ENCODE peak calls at places on chromosomes 2 and 18, in five cellular contexts. I, W, G, R and V are unnamed samples.

GRCh38 chr2:74391209-74391579 is 11.1 kb upstream of the DCTN1 start:
- DNase-seq in R (no peak), G (no peak), W (no peak), I (no peak), V (no peak)

GRCh38 chr18:79528846-79529245 is 133.1 kb downstream of the NFATC1 start:
- DNase-seq in W (peak), I (peak), R (peak), G (peak), V (peak)

GRCh38 chr2:174784316-174784715 is 20.0 kb upstream of the CHRNA1 start:
- DNase-seq in G (no peak), W (no peak), I (no peak), R (no peak), V (no peak)

GRCh38 chr2:42008241-42008911 is 39.4 kb upstream of the PKDCC start:
- DNase-seq in I (peak), G (no peak), W (no peak), R (no peak), V (no peak)

GRCh38 chr2:7730449-7730848 is 813.2 kb downstream of the RNF144A start:
- DNase-seq in I (no peak), G (no peak), R (no peak), W (no peak), V (no peak)

GRCh38 chr18:79971211-79971952 is 6.9 kb downstream of the HSBP1L1 start:
- DNase-seq in G (no peak), R (no peak), I (no peak), W (no peak), V (no peak)

GRCh38 chr18:27608742-27609141 is 423.6 kb upstream of the CHST9 start:
- DNase-seq in I (peak), G (peak), W (no peak), R (no peak), V (no peak)

GRCh38 chr2:227796044-227796780 is 17.4 kb upstream of the CCL20 start:
- DNase-seq in G (no peak), R (no peak), W (peak), I (no peak), V (no peak)

GRCh38 chr18:13681701-13682100 is 44.7 kb downstream of the FAM210A start:
- DNase-seq in G (no peak), R (no peak), W (no peak), I (no peak), V (no peak)

GRCh38 chr2:48148841-48149240 is 242.5 kb upstream of the FBXO11 start:
- DNase-seq in W (no peak), R (no peak), I (no peak), G (no peak), V (no peak)

GRCh38 chr2:207115715-207116364 is 49.9 kb downstream of the KLF7 start:
- DNase-seq in R (no peak), W (no peak), G (peak), I (peak), V (no peak)

GRCh38 chr18:78983530-78983929 is 3.9 kb downstream of the SALL3 start:
- DNase-seq in I (no peak), R (no peak), W (no peak), G (peak), V (no peak)

GRCh38 chr18:11089931-11090715 is 59.2 kb downstream of the PIEZO2 start:
- DNase-seq in G (no peak), R (no peak), I (no peak), W (no peak), V (no peak)

GRCh38 chr2:189285962-189286648 is 106.5 kb upstream of the COL5A2 start:
- DNase-seq in I (peak), G (no peak), R (peak), W (peak), V (peak)

GRCh38 chr2:54522624-54523281 is 66.6 kb downstream of the SPTBN1 start:
- DNase-seq in R (no peak), G (peak), I (peak), W (peak), V (no peak)

GRCh38 chr18:62778976-62779869 is 63.9 kb downstream of the PHLPP1 start:
- DNase-seq in W (no peak), G (peak), R (no peak), I (no peak), V (no peak)

GRCh38 chr2:206442854-206443734 is at the start of gene ADAM23:
- DNase-seq in I (peak), W (peak), G (peak), R (no peak), V (no peak)

GRCh38 chr18:49135871-49136270 is 185.1 kb upstream of the SMAD7 start:
- DNase-seq in G (peak), W (peak), R (peak), I (peak), V (no peak)

GRCh38 chr2:46686811-46687210 is 207.4 kb downstream of the TMEM247 start:
- DNase-seq in G (no peak), R (no peak), I (no peak), W (no peak), V (no peak)

GRCh38 chr18:3595282-3596273 is 145.6 kb downstream of the TGIF1 start:
- DNase-seq in I (peak), G (no peak), W (peak), R (peak), V (peak)

GRCh38 chr2:46538393-46538792 is 59.0 kb downstream of the TMEM247 start:
- DNase-seq in I (no peak), G (no peak), W (no peak), R (no peak), V (no peak)

GRCh38 chr18:67733094-67733493 is 216.6 kb upstream of the DSEL start:
- DNase-seq in I (peak), W (no peak), R (no peak), G (no peak), V (peak)

GRCh38 chr18:48217306-48218250 is 191.6 kb downstream of the ZBTB7C start:
- DNase-seq in R (no peak), I (no peak), W (no peak), G (no peak), V (no peak)

GRCh38 chr18:32389868-32390267 is 80.8 kb downstream of the GAREM1 start:
- DNase-seq in R (no peak), W (no peak), G (no peak), I (no peak), V (no peak)

GRCh38 chr2:38698604-38699003 is 32.7 kb downstream of the GALM start:
- DNase-seq in R (no peak), I (no peak), W (no peak), G (no peak), V (no peak)

GRCh38 chr18:50473896-50474295 is 86.0 kb upstream of the MAPK4 start:
- DNase-seq in I (no peak), R (no peak), G (no peak), W (no peak), V (no peak)

GRCh38 chr2:100205128-100205527 is 62.7 kb upstream of the AFF3 start:
- DNase-seq in R (no peak), I (no peak), W (no peak), G (no peak), V (no peak)

GRCh38 chr2:100207411-100207885 is 65.1 kb upstream of the AFF3 start:
- DNase-seq in I (no peak), R (no peak), W (no peak), G (no peak), V (no peak)

GRCh38 chr2:100211517-100211916 is 69.1 kb upstream of the AFF3 start:
- DNase-seq in G (no peak), W (no peak), I (peak), R (no peak), V (no peak)

GRCh38 chr2:100206731-100207255 is 64.4 kb upstream of the AFF3 start:
- DNase-seq in G (no peak), I (no peak), W (no peak), R (no peak), V (no peak)

GRCh38 chr2:100208375-100208774 is 66.0 kb upstream of the AFF3 start:
- DNase-seq in I (no peak), R (no peak), W (no peak), G (no peak), V (no peak)
- TF ChIP-seq CTCF in I (no peak), R (no peak), W (no peak), G (peak), V (peak)

GRCh38 chr2:24174851-24175277 is at the start of gene FAM228A:
- DNase-seq in R (no peak), I (no peak), W (no peak), G (peak), V (no peak)
- H3K4me3 ChIP-seq in R (no peak), I (peak), W (no peak), G (peak), V (peak)

GRCh38 chr2:192940767-192941166 is 746.0 kb upstream of the TMEFF2 start:
- DNase-seq in W (no peak), G (peak), I (no peak), R (no peak), V (no peak)
- TF ChIP-seq CTCF in W (no peak), G (peak), I (no peak), R (peak), V (no peak)

DNA sequence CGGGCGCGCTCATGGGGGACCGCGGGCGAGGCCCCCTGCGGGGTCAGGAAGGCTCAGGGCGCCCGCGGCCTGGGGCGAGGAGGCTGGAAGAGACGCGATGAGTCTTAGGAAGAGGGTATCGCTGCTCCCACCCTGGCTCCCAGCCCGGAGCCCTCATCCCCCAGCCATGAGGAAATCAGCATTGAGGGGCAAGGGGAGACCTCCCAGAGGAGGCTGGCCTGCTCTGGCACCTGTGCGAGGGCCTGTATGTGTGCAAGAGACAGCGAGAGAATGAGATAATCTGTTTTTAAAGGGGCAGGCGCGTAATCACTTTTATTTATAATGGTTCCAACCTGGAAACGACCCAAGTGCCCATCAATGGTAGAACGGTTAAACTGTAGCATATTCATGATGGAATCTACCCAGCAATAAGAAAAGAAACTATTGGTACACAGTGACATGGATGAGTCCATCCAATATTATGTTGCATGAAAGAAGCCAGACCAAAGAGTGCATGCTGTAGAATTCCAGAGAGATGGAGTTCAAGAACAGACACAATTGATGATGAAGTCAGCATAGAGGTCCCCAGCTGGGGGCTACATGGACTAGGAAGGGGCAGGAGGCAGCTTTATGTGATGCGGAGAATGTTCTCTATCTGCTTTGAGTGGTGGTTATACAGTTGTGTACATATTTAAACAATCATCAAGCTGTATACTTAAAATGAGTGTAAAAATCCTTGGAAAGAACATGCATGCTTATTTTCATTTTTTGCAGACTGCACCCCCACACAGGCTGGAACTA is 14.4 kb downstream of the FBXO41 start:
- DNase-seq in W (no peak), I (no peak), R (no peak), G (no peak), V (no peak)
- H3K4me3 ChIP-seq in W (peak), I (no peak), R (peak), G (peak), V (no peak)

GRCh38 chr2:15808221-15808574 is 132.2 kb upstream of the MYCN start:
- DNase-seq in R (no peak), G (peak), W (no peak), I (no peak), V (no peak)
- TF ChIP-seq CTCF in R (no peak), G (peak), W (no peak), I (no peak), V (no peak)

GRCh38 chr18:1503847-1504246 is 599.2 kb downstream of the ADCYAP1 start:
- DNase-seq in G (no peak), W (no peak), R (no peak), I (no peak), V (no peak)

GRCh38 chr18:1511619-1512311 is 607.1 kb downstream of the ADCYAP1 start:
- DNase-seq in R (no peak), G (no peak), I (no peak), W (no peak), V (no peak)

GRCh38 chr18:1510542-1511179 is 606.0 kb downstream of the ADCYAP1 start:
- DNase-seq in I (no peak), R (no peak), W (no peak), G (no peak), V (no peak)

GRCh38 chr18:1505856-1506255 is 601.2 kb downstream of the ADCYAP1 start:
- DNase-seq in R (no peak), W (no peak), I (no peak), G (peak), V (no peak)
- H3K4me3 ChIP-seq in R (no peak), W (no peak), I (no peak), G (no peak), V (no peak)

DNA sequence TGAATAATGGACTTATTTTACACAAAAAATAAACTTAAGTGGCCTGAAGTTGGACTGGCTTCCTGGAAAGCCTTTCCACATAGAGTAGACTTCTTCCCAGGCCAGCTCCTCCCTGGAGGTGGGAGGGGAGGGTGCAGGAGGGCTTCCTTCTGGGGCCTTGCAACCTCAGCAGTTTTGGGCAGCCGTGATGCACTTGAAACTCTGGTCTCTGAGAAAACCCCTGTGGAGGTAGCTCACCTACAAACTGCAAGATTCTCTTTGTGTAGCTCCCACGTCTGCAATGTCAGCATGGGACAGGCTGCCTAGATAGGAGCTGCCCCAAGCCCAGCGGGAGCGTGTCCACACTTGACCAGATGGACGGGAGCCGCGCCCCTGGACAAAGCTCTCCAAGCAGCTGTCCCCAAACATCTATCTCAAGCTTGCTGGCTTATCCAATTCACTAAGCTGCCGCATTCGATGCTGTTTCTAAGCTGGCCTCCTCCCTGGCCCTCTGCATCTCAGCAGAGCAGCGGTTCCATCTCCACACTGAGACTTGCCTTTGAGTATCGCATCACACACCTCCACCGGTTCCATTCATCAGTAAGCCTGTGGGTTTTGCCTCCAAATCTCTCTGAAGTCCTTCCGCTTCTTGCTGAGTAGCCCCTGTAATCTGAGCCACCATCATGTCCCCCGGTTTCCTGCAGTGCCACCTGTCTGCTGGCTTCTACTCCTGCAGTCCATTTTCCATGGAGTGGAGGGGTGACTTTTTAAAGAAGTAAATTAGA is 1.6 kb upstream of the LPIN1 start:
- DNase-seq in G (peak), R (no peak), W (peak), I (peak), V (no peak)
- TF ChIP-seq CTCF in G (peak), R (peak), W (peak), I (peak), V (peak)